ENCODE peak calls at places on chromosome 18, in nine cellular contexts. E, R, J, Q, B, U, H, T and A are unnamed samples. For H3K9me3 and H4K20me1, the result is how much of the 10 kb centered on the place peaks cover.

GRCh38 chr18:63025251-63025710 is 294.3 kb downstream of the BCL2 start:
- DNase-seq in E (peak), R (no peak), J (peak), Q (no peak), B (peak), U (no peak), H (peak), T (peak), A (no peak)

GRCh38 chr18:48994044-48994651 is 43.4 kb upstream of the SMAD7 start:
- DNase-seq in E (no peak), R (no peak), J (no peak), Q (peak), B (peak), U (peak), H (no peak), T (no peak), A (peak)

GRCh38 chr18:27185025-27185763 is at the start of gene CHST9:
- DNase-seq in E (no peak), R (no peak), J (peak), Q (no peak), B (no peak), U (no peak), H (peak), T (peak), A (no peak)

GRCh38 chr18:4750392-4751346 is 295.6 kb upstream of the DLGAP1 start:
- DNase-seq in E (no peak), R (no peak), J (no peak), Q (no peak), B (no peak), U (no peak), H (no peak), T (no peak), A (no peak)

GRCh38 chr18:23205980-23206379 is 70.7 kb downstream of the CABLES1 start:
- DNase-seq in E (no peak), R (no peak), J (no peak), Q (no peak), B (no peak), U (no peak), H (no peak), T (no peak), A (no peak)

GRCh38 chr18:44729631-44730101 is 49.0 kb downstream of the SETBP1 start:
- DNase-seq in E (no peak), R (no peak), J (no peak), Q (peak), B (no peak), U (peak), H (no peak), T (no peak), A (no peak)

GRCh38 chr18:8051388-8051787 is 484.3 kb downstream of the PTPRM start:
- DNase-seq in E (no peak), R (no peak), J (no peak), Q (no peak), B (no peak), U (peak), H (no peak), T (no peak), A (no peak)

GRCh38 chr18:22800551-22800951 is 132.6 kb upstream of the RBBP8 start:
- DNase-seq in E (no peak), R (no peak), J (no peak), Q (no peak), B (no peak), U (peak), H (no peak), T (no peak), A (no peak)

GRCh38 chr18:37277753-37278152 is 287.8 kb downstream of the CELF4 start:
- DNase-seq in E (no peak), R (no peak), J (no peak), Q (no peak), B (no peak), U (no peak), H (no peak), T (no peak), A (peak)

GRCh38 chr18:57210101-57210661 is 63.3 kb downstream of the BOD1L2 start:
- DNase-seq in E (peak), R (peak), J (peak), Q (peak), B (peak), U (peak), H (peak), T (no peak), A (peak)

GRCh38 chr18:62852851-62853250 is 137.5 kb downstream of the PHLPP1 start:
- DNase-seq in E (no peak), R (no peak), J (no peak), Q (no peak), B (peak), U (peak), H (no peak), T (no peak), A (peak)

GRCh38 chr18:22541232-22541631 is 123.5 kb upstream of the CTAGE1 start:
- DNase-seq in E (no peak), R (no peak), J (no peak), Q (no peak), B (no peak), U (no peak), H (no peak), T (no peak), A (no peak)

GRCh38 chr18:33901894-33902512 is 322.7 kb downstream of the NOL4 start:
- DNase-seq in E (no peak), R (no peak), J (peak), Q (no peak), B (no peak), U (no peak), H (no peak), T (no peak), A (no peak)

GRCh38 chr18:79875931-79876461 is 75.5 kb downstream of the SLC66A2 start:
- DNase-seq in E (no peak), R (no peak), J (no peak), Q (no peak), B (no peak), U (no peak), H (no peak), T (no peak), A (peak)

GRCh38 chr18:44851806-44852205 is 171.1 kb downstream of the SETBP1 start:
- DNase-seq in E (no peak), R (no peak), J (peak), Q (no peak), B (no peak), U (no peak), H (no peak), T (no peak), A (no peak)

GRCh38 chr18:35153609-35154273 is 87.1 kb upstream of the ZNF397 start:
- DNase-seq in E (no peak), R (no peak), J (no peak), Q (no peak), B (no peak), U (no peak), H (no peak), T (no peak), A (peak)

GRCh38 chr18:12388440-12388839 is 11.4 kb upstream of the AFG3L2 start:
- DNase-seq in E (no peak), R (no peak), J (no peak), Q (no peak), B (no peak), U (no peak), H (no peak), T (no peak), A (no peak)

GRCh38 chr18:32244863-32245262 is 55.0 kb downstream of the MEP1B start:
- DNase-seq in E (no peak), R (no peak), J (no peak), Q (no peak), B (no peak), U (no peak), H (no peak), T (peak), A (no peak)

GRCh38 chr18:58909521-58909920 is 44.8 kb downstream of the ZNF532 start:
- DNase-seq in E (no peak), R (no peak), J (no peak), Q (no peak), B (no peak), U (no peak), H (no peak), T (no peak), A (no peak)
- H3K27ac ChIP-seq in E (no peak), R (no peak), J (peak), Q (no peak), B (no peak), U (no peak), H (no peak), T (no peak), A (no peak)

GRCh38 chr18:78407456-78407823 is 572.2 kb upstream of the SALL3 start:
- DNase-seq in E (no peak), R (no peak), J (no peak), Q (no peak), B (no peak), U (no peak), H (no peak), T (no peak), A (no peak)
- H3K9me3 ChIP-seq in E (under half), R (under half), J (under half), Q (under half), B (under half), U (under half), H (under half), T (under half), A (under half)

GRCh38 chr18:21071071-21071470 is 40.5 kb downstream of the ROCK1 start:
- DNase-seq in E (no peak), R (no peak), J (no peak), Q (no peak), B (no peak), U (no peak), H (no peak), T (no peak), A (no peak)
- H4K20me1 ChIP-seq in E (under half), R (under half), J (under half), Q (under half), B (under half), U (under half), H (under half), T (half or more), A (under half)

DNA sequence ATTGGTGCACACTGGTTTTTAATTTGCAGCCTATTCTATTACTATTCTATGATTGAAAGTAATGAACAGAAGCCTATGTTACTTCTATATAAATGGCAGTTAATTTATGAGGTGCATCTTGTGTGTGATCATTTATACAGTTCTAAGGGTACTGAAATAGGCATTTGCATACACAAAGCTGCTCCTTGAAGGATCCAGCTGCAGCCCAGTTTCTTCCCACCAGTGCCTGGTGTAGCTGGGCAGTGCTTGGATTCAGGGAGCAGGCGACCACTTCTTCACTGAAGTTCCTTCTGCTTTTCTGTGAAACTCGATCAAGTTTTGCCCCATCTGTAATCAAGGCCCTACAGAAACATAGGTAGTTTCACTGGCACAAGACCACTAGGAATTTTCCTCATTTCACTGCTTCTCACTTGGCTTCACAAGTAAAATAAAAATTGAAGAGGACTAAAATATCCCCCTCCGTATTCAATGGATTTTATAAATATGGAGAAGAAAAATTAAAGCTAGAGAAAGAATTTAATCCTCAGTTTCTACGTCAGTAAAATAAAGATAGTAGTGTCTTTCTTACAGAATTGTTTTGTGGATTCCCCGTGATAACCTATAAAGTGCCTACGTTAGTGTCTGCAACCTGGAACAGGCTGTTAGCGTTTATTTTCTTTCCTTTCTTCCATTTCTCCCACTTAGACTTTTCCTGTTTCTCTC is 1.7 kb upstream of the LPIN2 start:
- DNase-seq in E (no peak), R (no peak), J (no peak), Q (no peak), B (no peak), U (no peak), H (no peak), T (no peak), A (peak)
- H3K27ac ChIP-seq in E (no peak), R (no peak), J (no peak), Q (peak), B (peak), U (peak), H (no peak), T (no peak), A (peak)

GRCh38 chr18:46497129-46497528 is 159.9 kb downstream of the LOXHD1 start:
- DNase-seq in E (peak), R (no peak), J (peak), Q (no peak), B (peak), U (peak), H (peak), T (no peak), A (no peak)

GRCh38 chr18:46506974-46507373 is 150.0 kb downstream of the LOXHD1 start:
- DNase-seq in E (no peak), R (no peak), J (no peak), Q (no peak), B (no peak), U (no peak), H (peak), T (no peak), A (no peak)

GRCh38 chr18:46502444-46502843 is 154.6 kb downstream of the LOXHD1 start:
- DNase-seq in E (peak), R (no peak), J (peak), Q (no peak), B (no peak), U (no peak), H (peak), T (no peak), A (no peak)
- H3K9me3 ChIP-seq in E (under half), R (under half), J (under half), Q (under half), B (under half), U (under half), H (under half), T (under half), A (under half)

GRCh38 chr18:55365342-55365741 is 222.7 kb downstream of the TCF4 start:
- DNase-seq in E (no peak), R (no peak), J (no peak), Q (no peak), B (no peak), U (no peak), H (no peak), T (no peak), A (no peak)

GRCh38 chr18:55372205-55372604 is 215.8 kb downstream of the TCF4 start:
- DNase-seq in E (no peak), R (no peak), J (no peak), Q (no peak), B (no peak), U (peak), H (no peak), T (no peak), A (no peak)

GRCh38 chr18:55369346-55369745 is 218.6 kb downstream of the TCF4 start:
- DNase-seq in E (no peak), R (no peak), J (no peak), Q (no peak), B (no peak), U (no peak), H (no peak), T (no peak), A (no peak)
- H4K20me1 ChIP-seq in E (under half), R (under half), J (half or more), Q (under half), B (under half), U (under half), H (under half), T (under half), A (under half)

GRCh38 chr18:69584429-69584828 is 183.7 kb downstream of the DOK6 start:
- DNase-seq in E (no peak), R (no peak), J (no peak), Q (no peak), B (no peak), U (no peak), H (no peak), T (peak), A (no peak)

GRCh38 chr18:69585696-69586095 is 185.0 kb downstream of the DOK6 start:
- DNase-seq in E (no peak), R (no peak), J (no peak), Q (no peak), B (no peak), U (no peak), H (no peak), T (no peak), A (no peak)

GRCh38 chr18:69574401-69574800 is 173.7 kb downstream of the DOK6 start:
- DNase-seq in E (no peak), R (no peak), J (no peak), Q (no peak), B (no peak), U (peak), H (no peak), T (no peak), A (no peak)

GRCh38 chr18:69580107-69580506 is 179.4 kb downstream of the DOK6 start:
- DNase-seq in E (peak), R (no peak), J (no peak), Q (no peak), B (no peak), U (peak), H (no peak), T (no peak), A (no peak)
- H3K27ac ChIP-seq in E (no peak), R (no peak), J (no peak), Q (no peak), B (no peak), U (no peak), H (no peak), T (no peak), A (no peak)

GRCh38 chr18:40993363-40993762 is 961.7 kb upstream of the PIK3C3 start:
- DNase-seq in E (no peak), R (no peak), J (no peak), Q (no peak), B (no peak), U (no peak), H (no peak), T (no peak), A (no peak)
- H3K9me3 ChIP-seq in E (under half), R (under half), J (under half), Q (under half), B (under half), U (under half), H (under half), T (under half), A (under half)

GRCh38 chr18:61435064-61435652 is 101.9 kb downstream of the CDH20 start:
- DNase-seq in E (no peak), R (no peak), J (peak), Q (no peak), B (peak), U (peak), H (peak), T (peak), A (no peak)
- H4K20me1 ChIP-seq in E (under half), R (under half), J (under half), Q (under half), B (under half), U (under half), H (under half), T (under half), A (under half)

GRCh38 chr18:25010623-25011374 is 341.2 kb downstream of the ZNF521 start:
- DNase-seq in E (no peak), R (no peak), J (no peak), Q (no peak), B (no peak), U (no peak), H (no peak), T (no peak), A (no peak)
- H3K27ac ChIP-seq in E (no peak), R (no peak), J (no peak), Q (no peak), B (no peak), U (no peak), H (no peak), T (no peak), A (no peak)